ENCODE peak calls at places on chromosome 17, in seven cellular contexts. One of them, this sample, is unnamed.

GRCh38 chr17:79850571-79851460 is 11.6 kb upstream of the CBX4 start:
- DNase-seq in kidney: no peak
- DNase-seq in tibial artery: no peak
- DNase-seq in GM12865: no peak
- DNase-seq in fibroblast of mammary gland: peak; percentile 61
- DNase-seq in heart right ventricle: no peak
- DNase-seq in neural progenitor cell: no peak
- DNase-seq in this sample: no peak

GRCh38 chr17:49132699-49133364 is at the start of gene B4GALNT2:
- DNase-seq in kidney: peak; percentile 78
- DNase-seq in fibroblast of mammary gland: no peak
- DNase-seq in GM12865: no peak
- DNase-seq in neural progenitor cell: peak; percentile 71
- DNase-seq in heart right ventricle: no peak
- DNase-seq in tibial artery: no peak
- DNase-seq in this sample: no peak

GRCh38 chr17:63685021-63685420 is 14.9 kb downstream of the LIMD2 start:
- DNase-seq in neural progenitor cell: no peak
- DNase-seq in heart right ventricle: no peak
- DNase-seq in tibial artery: no peak
- DNase-seq in GM12865: no peak
- DNase-seq in kidney: no peak
- DNase-seq in fibroblast of mammary gland: no peak
- DNase-seq in this sample: no peak

GRCh38 chr17:41420134-41420533 is 4.3 kb downstream of the KRT37 start:
- DNase-seq in GM12865: no peak
- DNase-seq in neural progenitor cell: no peak
- DNase-seq in kidney: no peak
- DNase-seq in heart right ventricle: no peak
- DNase-seq in fibroblast of mammary gland: no peak
- DNase-seq in tibial artery: no peak
- DNase-seq in this sample: no peak

GRCh38 chr17:32015245-32016013 is 8.2 kb downstream of the LRRC37B start:
- DNase-seq in kidney: no peak
- DNase-seq in neural progenitor cell: no peak
- DNase-seq in GM12865: no peak
- DNase-seq in heart right ventricle: no peak
- DNase-seq in tibial artery: no peak
- DNase-seq in fibroblast of mammary gland: peak; percentile 16
- DNase-seq in this sample: no peak

GRCh38 chr17:28675980-28676379 is 14.0 kb downstream of the SUPT6H start:
- DNase-seq in GM12865: peak; percentile 41
- DNase-seq in fibroblast of mammary gland: no peak
- DNase-seq in tibial artery: no peak
- DNase-seq in neural progenitor cell: no peak
- DNase-seq in kidney: no peak
- DNase-seq in heart right ventricle: no peak
- DNase-seq in this sample: no peak

GRCh38 chr17:74864866-74865395 is 5.2 kb upstream of the GRIN2C start:
- DNase-seq in fibroblast of mammary gland: peak; percentile 61
- DNase-seq in GM12865: peak; percentile 76
- DNase-seq in neural progenitor cell: peak; percentile 77
- DNase-seq in tibial artery: peak; percentile 87
- DNase-seq in kidney: no peak
- DNase-seq in heart right ventricle: peak; percentile 79
- DNase-seq in this sample: peak; percentile 69

GRCh38 chr17:34493903-34494302 is 85.5 kb upstream of the TMEM132E start:
- DNase-seq in GM12865: no peak
- DNase-seq in tibial artery: no peak
- DNase-seq in fibroblast of mammary gland: no peak
- DNase-seq in neural progenitor cell: no peak
- DNase-seq in kidney: no peak
- DNase-seq in heart right ventricle: no peak
- DNase-seq in this sample: no peak

GRCh38 chr17:71472809-71473789 is 647.7 kb upstream of the SOX9 start:
- DNase-seq in neural progenitor cell: peak; percentile 81
- DNase-seq in GM12865: peak; percentile 69
- DNase-seq in kidney: no peak
- DNase-seq in heart right ventricle: no peak
- DNase-seq in tibial artery: no peak
- DNase-seq in fibroblast of mammary gland: peak; percentile 65
- DNase-seq in this sample: peak; percentile 76

GRCh38 chr17:43171761-43172487 is 910 bp downstream of the NBR1 start:
- DNase-seq in heart right ventricle: no peak
- DNase-seq in neural progenitor cell: peak; percentile 8
- DNase-seq in tibial artery: no peak
- DNase-seq in fibroblast of mammary gland: peak; percentile 93
- DNase-seq in GM12865: peak; percentile 24
- DNase-seq in kidney: no peak
- DNase-seq in this sample: peak; percentile 95
- TF ChIP-seq CTCF in heart right ventricle: peak; percentile 17
- TF ChIP-seq CTCF in neural progenitor cell: peak; percentile 39
- TF ChIP-seq CTCF in tibial artery: peak; percentile 13
- TF ChIP-seq CTCF in fibroblast of mammary gland: peak; percentile 38
- TF ChIP-seq CTCF in GM12865: no peak
- TF ChIP-seq CTCF in kidney: peak; percentile 5
- TF ChIP-seq CTCF in this sample: peak; percentile 37

GRCh38 chr17:65099475-65099874 is 37.7 kb upstream of the RGS9 start:
- DNase-seq in GM12865: no peak
- DNase-seq in kidney: no peak
- DNase-seq in neural progenitor cell: no peak
- DNase-seq in tibial artery: no peak
- DNase-seq in heart right ventricle: no peak
- DNase-seq in fibroblast of mammary gland: no peak
- DNase-seq in this sample: no peak

GRCh38 chr17:65102235-65102634 is 34.9 kb upstream of the RGS9 start:
- DNase-seq in neural progenitor cell: no peak
- DNase-seq in tibial artery: no peak
- DNase-seq in heart right ventricle: no peak
- DNase-seq in GM12865: no peak
- DNase-seq in fibroblast of mammary gland: no peak
- DNase-seq in kidney: no peak
- DNase-seq in this sample: no peak

GRCh38 chr17:65101371-65101770 is 35.8 kb upstream of the RGS9 start:
- DNase-seq in neural progenitor cell: no peak
- DNase-seq in tibial artery: no peak
- DNase-seq in fibroblast of mammary gland: no peak
- DNase-seq in GM12865: no peak
- DNase-seq in heart right ventricle: no peak
- DNase-seq in kidney: no peak
- DNase-seq in this sample: no peak

GRCh38 chr17:65100316-65101140 is 36.6 kb upstream of the RGS9 start:
- DNase-seq in neural progenitor cell: peak; percentile 92
- DNase-seq in tibial artery: peak; percentile 90
- DNase-seq in heart right ventricle: peak; percentile 91
- DNase-seq in GM12865: peak; percentile 92
- DNase-seq in fibroblast of mammary gland: peak; percentile 74
- DNase-seq in kidney: peak; percentile 94
- DNase-seq in this sample: peak; percentile 66

GRCh38 chr17:65099941-65100315 is 37.2 kb upstream of the RGS9 start:
- DNase-seq in heart right ventricle: peak; percentile 33
- DNase-seq in fibroblast of mammary gland: peak; percentile 93
- DNase-seq in neural progenitor cell: no peak
- DNase-seq in kidney: no peak
- DNase-seq in GM12865: peak; percentile 93
- DNase-seq in tibial artery: no peak
- DNase-seq in this sample: peak; percentile 30
- H3K4me3 ChIP-seq in heart right ventricle: peak overlapping the region; percentile 42
- H3K4me3 ChIP-seq in fibroblast of mammary gland: peak overlapping the region; percentile 37
- H3K4me3 ChIP-seq in neural progenitor cell: peak overlapping the region; percentile 49
- H3K4me3 ChIP-seq in kidney: peak overlapping the region; percentile 65
- H3K4me3 ChIP-seq in GM12865: peak overlapping the region; percentile 85
- H3K4me3 ChIP-seq in tibial artery: peak overlapping the region; percentile 56
- H3K4me3 ChIP-seq in this sample: peak overlapping the region; percentile 59

GRCh38 chr17:27477971-27478684 is 21.9 kb downstream of the KSR1 start:
- DNase-seq in kidney: peak; percentile 2
- DNase-seq in tibial artery: no peak
- DNase-seq in neural progenitor cell: no peak
- DNase-seq in GM12865: no peak
- DNase-seq in heart right ventricle: no peak
- DNase-seq in fibroblast of mammary gland: no peak
- DNase-seq in this sample: no peak
- TF ChIP-seq CTCF in kidney: no peak
- TF ChIP-seq CTCF in tibial artery: no peak
- TF ChIP-seq CTCF in neural progenitor cell: no peak
- TF ChIP-seq CTCF in GM12865: no peak
- TF ChIP-seq CTCF in heart right ventricle: no peak
- TF ChIP-seq CTCF in fibroblast of mammary gland: no peak
- TF ChIP-seq CTCF in this sample: no peak

DNA sequence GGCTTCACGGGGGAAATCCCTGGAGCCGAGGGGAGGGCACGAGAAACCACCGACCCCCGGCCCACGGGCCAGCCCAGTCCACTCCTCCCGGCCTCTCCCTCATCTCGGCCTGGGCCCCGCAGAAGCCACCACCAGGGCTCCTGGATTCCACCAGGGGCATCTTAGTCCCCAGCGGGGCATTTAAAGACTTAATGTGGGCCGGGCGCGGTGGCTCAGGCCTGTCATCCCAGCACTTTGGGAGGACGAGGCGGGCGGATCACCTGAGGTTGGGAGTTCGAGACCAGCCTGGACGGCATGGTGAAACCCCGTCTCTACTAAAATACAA is 24.1 kb upstream of the ABR start:
- DNase-seq in neural progenitor cell: no peak
- DNase-seq in GM12865: no peak
- DNase-seq in heart right ventricle: no peak
- DNase-seq in tibial artery: no peak
- DNase-seq in fibroblast of mammary gland: no peak
- DNase-seq in kidney: no peak
- DNase-seq in this sample: no peak
- H3K4me3 ChIP-seq in neural progenitor cell: peak overlapping the region; percentile 76
- H3K4me3 ChIP-seq in GM12865: no peak overlapping the region
- H3K4me3 ChIP-seq in heart right ventricle: peak overlapping the region; percentile 45
- H3K4me3 ChIP-seq in tibial artery: peak overlapping the region; percentile 71
- H3K4me3 ChIP-seq in fibroblast of mammary gland: peak overlapping the region; percentile 54
- H3K4me3 ChIP-seq in kidney: peak overlapping the region; percentile 35
- H3K4me3 ChIP-seq in this sample: peak overlapping the region; percentile 59

GRCh38 chr17:73791644-73792043 is 147.4 kb upstream of the SDK2 start:
- DNase-seq in heart right ventricle: no peak
- DNase-seq in kidney: no peak
- DNase-seq in fibroblast of mammary gland: no peak
- DNase-seq in GM12865: no peak
- DNase-seq in neural progenitor cell: peak; percentile 16
- DNase-seq in tibial artery: no peak
- DNase-seq in this sample: no peak
- TF ChIP-seq CTCF in heart right ventricle: no peak
- TF ChIP-seq CTCF in kidney: no peak
- TF ChIP-seq CTCF in fibroblast of mammary gland: no peak
- TF ChIP-seq CTCF in GM12865: no peak
- TF ChIP-seq CTCF in neural progenitor cell: no peak
- TF ChIP-seq CTCF in tibial artery: no peak
- TF ChIP-seq CTCF in this sample: no peak

GRCh38 chr17:30290696-30291570 is 811 bp downstream of the BLMH start:
- DNase-seq in heart right ventricle: peak; percentile 28
- DNase-seq in fibroblast of mammary gland: peak; percentile 29
- DNase-seq in GM12865: peak; percentile 61
- DNase-seq in tibial artery: peak; percentile 66
- DNase-seq in neural progenitor cell: peak; percentile 79
- DNase-seq in kidney: no peak
- DNase-seq in this sample: peak; percentile 33

GRCh38 chr17:30290077-30290476 is 1.7 kb downstream of the BLMH start:
- DNase-seq in heart right ventricle: no peak
- DNase-seq in tibial artery: no peak
- DNase-seq in kidney: no peak
- DNase-seq in GM12865: no peak
- DNase-seq in neural progenitor cell: no peak
- DNase-seq in fibroblast of mammary gland: no peak
- DNase-seq in this sample: no peak

GRCh38 chr17:30296499-30297038 is 4.8 kb upstream of the BLMH start:
- DNase-seq in GM12865: no peak
- DNase-seq in fibroblast of mammary gland: no peak
- DNase-seq in tibial artery: no peak
- DNase-seq in heart right ventricle: no peak
- DNase-seq in kidney: no peak
- DNase-seq in neural progenitor cell: no peak
- DNase-seq in this sample: no peak

GRCh38 chr17:30291571-30292489 is at the start of gene BLMH:
- DNase-seq in GM12865: peak; percentile 89
- DNase-seq in fibroblast of mammary gland: peak; percentile 79
- DNase-seq in kidney: peak; percentile 93
- DNase-seq in neural progenitor cell: peak; percentile 83
- DNase-seq in tibial artery: peak; percentile 89
- DNase-seq in heart right ventricle: peak; percentile 86
- DNase-seq in this sample: peak; percentile 84

DNA sequence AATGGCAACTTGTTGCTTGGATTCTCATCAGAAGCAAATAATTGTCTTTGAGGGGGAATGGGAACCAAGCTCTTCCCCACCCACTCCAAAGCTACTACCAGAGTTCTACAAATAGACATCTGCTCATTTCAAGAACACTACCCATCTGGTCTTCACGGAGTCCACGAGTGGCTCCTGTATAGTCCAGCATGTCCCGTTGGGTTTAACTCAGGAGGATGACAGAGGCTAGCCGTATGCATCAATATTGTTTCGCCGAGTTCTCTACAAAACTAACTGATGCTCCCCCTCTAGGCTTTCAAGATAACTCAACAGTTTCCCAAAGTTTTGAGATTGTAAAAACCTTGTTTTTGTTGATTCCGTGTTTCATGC is 730 bp upstream of the BLMH start:
- DNase-seq in GM12865: no peak
- DNase-seq in heart right ventricle: no peak
- DNase-seq in tibial artery: no peak
- DNase-seq in kidney: no peak
- DNase-seq in fibroblast of mammary gland: no peak
- DNase-seq in neural progenitor cell: no peak
- DNase-seq in this sample: no peak
- H3K4me3 ChIP-seq in GM12865: peak overlapping the region; percentile 55
- H3K4me3 ChIP-seq in heart right ventricle: peak overlapping the region; percentile 94
- H3K4me3 ChIP-seq in tibial artery: peak overlapping the region; percentile 89
- H3K4me3 ChIP-seq in kidney: peak overlapping the region; percentile 97
- H3K4me3 ChIP-seq in fibroblast of mammary gland: peak overlapping the region; percentile 61
- H3K4me3 ChIP-seq in neural progenitor cell: peak overlapping the region; percentile 99
- H3K4me3 ChIP-seq in this sample: peak overlapping the region; percentile 57

This sample was measured in fibroblast of pulmonary artery.